ENCODE peak calls at places on chromosomes 7 and 10, in six cellular contexts. R is neural crest cell, T is NCI-H1436, X is pulmonary artery endothelial cell, B is AG09319, F is left lobe of liver. N is an unnamed sample.

GRCh38 chr7:83610649-83611304 is 38.2 kb downstream of the SEMA3E start:
- DNase-seq in F (no peak), B (no peak), R (no peak), X (no peak), T (no peak), N (no peak)

GRCh38 chr7:42736931-42737330 is 174.9 kb downstream of the C7orf25 start:
- DNase-seq in R (no peak), B (no peak), X (no peak), F (no peak), T (no peak), N (no peak)

GRCh38 chr10:72162978-72163377 is 52.8 kb upstream of the ANAPC16 start:
- DNase-seq in X (no peak), B (peak), T (no peak), R (no peak), F (no peak), N (peak)

GRCh38 chr7:142568430-142569097 is 180.7 kb upstream of the PRSS1 start:
- DNase-seq in T (no peak), B (no peak), R (no peak), X (peak), F (no peak), N (peak)

GRCh38 chr10:133260895-133261725 is 15.6 kb downstream of the ADAM8 start:
- DNase-seq in R (peak), F (no peak), B (no peak), T (peak), X (no peak), N (peak)

GRCh38 chr7:155518633-155519032 is 27.7 kb downstream of the CNPY1 start:
- DNase-seq in B (no peak), R (no peak), T (no peak), F (no peak), X (no peak), N (no peak)

GRCh38 chr7:15801565-15801964 is 115.1 kb upstream of the MEOX2 start:
- DNase-seq in T (no peak), R (no peak), F (no peak), X (peak), B (no peak), N (peak)

GRCh38 chr7:151769189-151769821 is 107.6 kb downstream of the PRKAG2 start:
- DNase-seq in T (no peak), R (no peak), F (no peak), X (no peak), B (no peak), N (no peak)

GRCh38 chr7:106462365-106462859 is 177.6 kb upstream of the NAMPT start:
- DNase-seq in X (no peak), F (no peak), B (no peak), R (peak), T (peak), N (peak)

GRCh38 chr7:2660359-2661095 is 27.5 kb upstream of the AMZ1 start:
- DNase-seq in B (no peak), R (no peak), F (no peak), T (no peak), X (no peak), N (no peak)

GRCh38 chr10:6035926-6036575 is 26.1 kb downstream of the IL2RA start:
- DNase-seq in R (no peak), F (peak), T (no peak), X (no peak), B (no peak), N (no peak)

GRCh38 chr7:34282271-34282670 is 375.7 kb upstream of the NPSR1 start:
- DNase-seq in B (no peak), X (no peak), T (no peak), F (no peak), R (no peak), N (no peak)

GRCh38 chr7:35258891-35259537 is 5.1 kb upstream of the TBX20 start:
- DNase-seq in T (no peak), R (no peak), B (no peak), X (no peak), F (no peak), N (no peak)

GRCh38 chr10:69214666-69215131 is 5.4 kb upstream of the HKDC1 start:
- DNase-seq in R (no peak), B (no peak), X (no peak), F (no peak), T (no peak), N (no peak)

GRCh38 chr7:26681819-26682418 is 182.5 kb downstream of the SKAP2 start:
- DNase-seq in F (no peak), X (no peak), T (peak), R (no peak), B (no peak), N (peak)